ENCODE peak calls at places on chromosome X, in four cellular contexts. R is iris pigment epithelial cell; P is CD8-positive, alpha-beta T cell; T is GM20000. I is an unnamed sample.
A peak's percentile ranks its signal among the peaks of the same experiment; 100 is the strongest.

GRCh38 chrX:22273714-22274317 is 1.1 kb downstream of the CBLL2 start:
- DNase-seq in R (no peak), P (no peak), T (no peak), I (no peak)

GRCh38 chrX:119688856-119689455 is 4.0 kb downstream of the SEPTIN6 start:
- DNase-seq in R (no peak), P (no peak), T (no peak), I (peak; percentile 64)

GRCh38 chrX:130020661-130021324 is 38.4 kb downstream of the BCORL1 start:
- DNase-seq in R (no peak), P (no peak), T (no peak), I (no peak)

GRCh38 chrX:13215729-13216128 is 104.1 kb downstream of the ATXN3L start:
- DNase-seq in R (peak; percentile 65), P (no peak), T (no peak), I (no peak)

GRCh38 chrX:39011454-39012204 is 210.4 kb downstream of the MID1IP1 start:
- DNase-seq in R (no peak), P (no peak), T (no peak), I (no peak)

GRCh38 chrX:150767475-150768131 is 74.4 kb downstream of the MTMR1 start:
- DNase-seq in R (peak; percentile 94), P (no peak), T (no peak), I (peak; percentile 9)

GRCh38 chrX:71666240-71667223 is 814 bp upstream of the LOC101059915 start:
- DNase-seq in R (no peak), P (no peak), T (no peak), I (no peak)

GRCh38 chrX:21376636-21377035 is 2.4 kb downstream of the CNKSR2 start:
- DNase-seq in R (no peak), P (no peak), T (no peak), I (no peak)

GRCh38 chrX:50813843-50814661 is at the start of gene SHROOM4:
- DNase-seq in R (peak; percentile 73), P (no peak), T (no peak), I (no peak)

I was measured in GM12865.